ENCODE peak calls at places on chromosomes 1 and 21, in nine cellular contexts. One of them, this sample, is unnamed.
A peak's percentile ranks its signal among the peaks of the same experiment; 100 is the strongest.

GRCh38 chr1:112196731-112197130 is 199.3 kb upstream of the CTTNBP2NL start:
- DNase-seq in ureter: no peak
- DNase-seq in RWPE1: no peak
- DNase-seq in NCI-H345: no peak
- DNase-seq in thoracic aorta: no peak
- DNase-seq in fibroblast of pulmonary artery: no peak
- DNase-seq in A673: no peak
- DNase-seq in HT1080: no peak
- DNase-seq in activated CD4-positive, alpha-beta T cell treated with anti-CD3 and anti-CD28 coated beads, Interleukin-2, amount 50 U/mL, for 1 hour: no peak
- DNase-seq in this sample: no peak

GRCh38 chr21:42438316-42439205 is 34.9 kb downstream of the UBASH3A start:
- DNase-seq in ureter: no peak
- DNase-seq in RWPE1: no peak
- DNase-seq in NCI-H345: no peak
- DNase-seq in thoracic aorta: no peak
- DNase-seq in fibroblast of pulmonary artery: no peak
- DNase-seq in A673: no peak
- DNase-seq in HT1080: no peak
- DNase-seq in activated CD4-positive, alpha-beta T cell treated with anti-CD3 and anti-CD28 coated beads, Interleukin-2, amount 50 U/mL, for 1 hour: no peak
- DNase-seq in this sample: no peak

GRCh38 chr1:228416217-228416971 is at the start of gene TRIM17:
- DNase-seq in ureter: peak; percentile 69
- DNase-seq in RWPE1: no peak
- DNase-seq in NCI-H345: no peak
- DNase-seq in thoracic aorta: no peak
- DNase-seq in fibroblast of pulmonary artery: no peak
- DNase-seq in A673: peak; percentile 38
- DNase-seq in HT1080: no peak
- DNase-seq in activated CD4-positive, alpha-beta T cell treated with anti-CD3 and anti-CD28 coated beads, Interleukin-2, amount 50 U/mL, for 1 hour: peak; percentile 40
- DNase-seq in this sample: no peak

GRCh38 chr1:246320286-246320685 is 186.8 kb downstream of the SMYD3 start:
- DNase-seq in ureter: no peak
- DNase-seq in RWPE1: no peak
- DNase-seq in NCI-H345: no peak
- DNase-seq in thoracic aorta: no peak
- DNase-seq in fibroblast of pulmonary artery: peak; percentile 69
- DNase-seq in A673: no peak
- DNase-seq in HT1080: no peak
- DNase-seq in activated CD4-positive, alpha-beta T cell treated with anti-CD3 and anti-CD28 coated beads, Interleukin-2, amount 50 U/mL, for 1 hour: no peak
- DNase-seq in this sample: no peak

GRCh38 chr1:167230437-167230836 is 9.8 kb downstream of the POU2F1 start:
- DNase-seq in ureter: no peak
- DNase-seq in RWPE1: no peak
- DNase-seq in NCI-H345: no peak
- DNase-seq in thoracic aorta: no peak
- DNase-seq in fibroblast of pulmonary artery: no peak
- DNase-seq in A673: no peak
- DNase-seq in HT1080: no peak
- DNase-seq in activated CD4-positive, alpha-beta T cell treated with anti-CD3 and anti-CD28 coated beads, Interleukin-2, amount 50 U/mL, for 1 hour: no peak
- DNase-seq in this sample: no peak

GRCh38 chr1:202682477-202682876 is 27.8 kb downstream of the SYT2 start:
- DNase-seq in ureter: no peak
- DNase-seq in RWPE1: no peak
- DNase-seq in NCI-H345: no peak
- DNase-seq in thoracic aorta: no peak
- DNase-seq in fibroblast of pulmonary artery: no peak
- DNase-seq in A673: no peak
- DNase-seq in HT1080: no peak
- DNase-seq in activated CD4-positive, alpha-beta T cell treated with anti-CD3 and anti-CD28 coated beads, Interleukin-2, amount 50 U/mL, for 1 hour: no peak
- DNase-seq in this sample: no peak

GRCh38 chr21:42731264-42732032 is 78.0 kb downstream of the PDE9A start:
- DNase-seq in ureter: peak; percentile 83
- DNase-seq in RWPE1: peak; percentile 67
- DNase-seq in NCI-H345: no peak
- DNase-seq in thoracic aorta: no peak
- DNase-seq in fibroblast of pulmonary artery: no peak
- DNase-seq in A673: no peak
- DNase-seq in HT1080: no peak
- DNase-seq in activated CD4-positive, alpha-beta T cell treated with anti-CD3 and anti-CD28 coated beads, Interleukin-2, amount 50 U/mL, for 1 hour: no peak
- DNase-seq in this sample: no peak

GRCh38 chr1:221118938-221119320 is 239.7 kb downstream of the HLX start:
- DNase-seq in ureter: no peak
- DNase-seq in RWPE1: no peak
- DNase-seq in NCI-H345: no peak
- DNase-seq in thoracic aorta: no peak
- DNase-seq in fibroblast of pulmonary artery: no peak
- DNase-seq in A673: no peak
- DNase-seq in HT1080: no peak
- DNase-seq in activated CD4-positive, alpha-beta T cell treated with anti-CD3 and anti-CD28 coated beads, Interleukin-2, amount 50 U/mL, for 1 hour: no peak
- DNase-seq in this sample: no peak

GRCh38 chr1:223137402-223138100 is 5.5 kb downstream of the TLR5 start:
- DNase-seq in ureter: peak; percentile 69
- DNase-seq in RWPE1: peak; percentile 46
- DNase-seq in NCI-H345: no peak
- DNase-seq in thoracic aorta: no peak
- DNase-seq in fibroblast of pulmonary artery: peak; percentile 90
- DNase-seq in A673: peak; percentile 75
- DNase-seq in HT1080: peak; percentile 18
- DNase-seq in activated CD4-positive, alpha-beta T cell treated with anti-CD3 and anti-CD28 coated beads, Interleukin-2, amount 50 U/mL, for 1 hour: no peak
- DNase-seq in this sample: peak; percentile 35

GRCh38 chr1:41319803-41320711 is 41.2 kb upstream of the FOXO6 start:
- DNase-seq in ureter: peak; percentile 35
- DNase-seq in RWPE1: no peak
- DNase-seq in NCI-H345: no peak
- DNase-seq in thoracic aorta: no peak
- DNase-seq in fibroblast of pulmonary artery: no peak
- DNase-seq in A673: no peak
- DNase-seq in HT1080: no peak
- DNase-seq in activated CD4-positive, alpha-beta T cell treated with anti-CD3 and anti-CD28 coated beads, Interleukin-2, amount 50 U/mL, for 1 hour: no peak
- DNase-seq in this sample: no peak

GRCh38 chr1:71881611-71882010 is 400.7 kb downstream of the NEGR1 start:
- DNase-seq in ureter: no peak
- DNase-seq in RWPE1: no peak
- DNase-seq in NCI-H345: no peak
- DNase-seq in thoracic aorta: no peak
- DNase-seq in fibroblast of pulmonary artery: peak; percentile 8
- DNase-seq in A673: peak; percentile 11
- DNase-seq in HT1080: peak; percentile 3
- DNase-seq in activated CD4-positive, alpha-beta T cell treated with anti-CD3 and anti-CD28 coated beads, Interleukin-2, amount 50 U/mL, for 1 hour: no peak
- DNase-seq in this sample: peak; percentile 68

GRCh38 chr1:10530281-10530740 is 55.6 kb downstream of the PEX14 start:
- DNase-seq in ureter: no peak
- DNase-seq in RWPE1: no peak
- DNase-seq in NCI-H345: no peak
- DNase-seq in thoracic aorta: no peak
- DNase-seq in fibroblast of pulmonary artery: peak; percentile 65
- DNase-seq in A673: no peak
- DNase-seq in HT1080: peak; percentile 78
- DNase-seq in activated CD4-positive, alpha-beta T cell treated with anti-CD3 and anti-CD28 coated beads, Interleukin-2, amount 50 U/mL, for 1 hour: no peak
- DNase-seq in this sample: peak; percentile 75

GRCh38 chr1:15707239-15707940 is 23.3 kb downstream of the PLEKHM2 start:
- DNase-seq in ureter: no peak
- DNase-seq in RWPE1: no peak
- DNase-seq in NCI-H345: no peak
- DNase-seq in thoracic aorta: no peak
- DNase-seq in fibroblast of pulmonary artery: no peak
- DNase-seq in A673: no peak
- DNase-seq in HT1080: no peak
- DNase-seq in activated CD4-positive, alpha-beta T cell treated with anti-CD3 and anti-CD28 coated beads, Interleukin-2, amount 50 U/mL, for 1 hour: no peak
- DNase-seq in this sample: no peak

GRCh38 chr1:234934611-234935033 is 194.0 kb downstream of the TOMM20 start:
- DNase-seq in ureter: peak; percentile 23
- DNase-seq in RWPE1: no peak
- DNase-seq in NCI-H345: no peak
- DNase-seq in thoracic aorta: no peak
- DNase-seq in fibroblast of pulmonary artery: peak; percentile 63
- DNase-seq in A673: no peak
- DNase-seq in HT1080: peak; percentile 45
- DNase-seq in activated CD4-positive, alpha-beta T cell treated with anti-CD3 and anti-CD28 coated beads, Interleukin-2, amount 50 U/mL, for 1 hour: no peak
- DNase-seq in this sample: peak; percentile 85

GRCh38 chr1:7679873-7680790 is 91.0 kb upstream of the VAMP3 start:
- DNase-seq in ureter: no peak
- DNase-seq in RWPE1: peak; percentile 26
- DNase-seq in NCI-H345: peak; percentile 76
- DNase-seq in thoracic aorta: no peak
- DNase-seq in fibroblast of pulmonary artery: peak; percentile 27
- DNase-seq in A673: peak; percentile 70
- DNase-seq in HT1080: no peak
- DNase-seq in activated CD4-positive, alpha-beta T cell treated with anti-CD3 and anti-CD28 coated beads, Interleukin-2, amount 50 U/mL, for 1 hour: peak; percentile 38
- DNase-seq in this sample: peak; percentile 12

GRCh38 chr1:9421533-9421873 is 117.8 kb upstream of the SLC25A33 start:
- DNase-seq in ureter: no peak
- DNase-seq in RWPE1: no peak
- DNase-seq in NCI-H345: no peak
- DNase-seq in thoracic aorta: no peak
- DNase-seq in fibroblast of pulmonary artery: no peak
- DNase-seq in A673: no peak
- DNase-seq in HT1080: no peak
- DNase-seq in activated CD4-positive, alpha-beta T cell treated with anti-CD3 and anti-CD28 coated beads, Interleukin-2, amount 50 U/mL, for 1 hour: no peak
- DNase-seq in this sample: no peak

GRCh38 chr1:234585333-234586055 is 24.5 kb downstream of the IRF2BP2 start:
- DNase-seq in ureter: no peak
- DNase-seq in RWPE1: no peak
- DNase-seq in NCI-H345: no peak
- DNase-seq in thoracic aorta: no peak
- DNase-seq in fibroblast of pulmonary artery: peak; percentile 50
- DNase-seq in A673: peak; percentile 22
- DNase-seq in HT1080: peak; percentile 35
- DNase-seq in activated CD4-positive, alpha-beta T cell treated with anti-CD3 and anti-CD28 coated beads, Interleukin-2, amount 50 U/mL, for 1 hour: no peak
- DNase-seq in this sample: peak; percentile 81

GRCh38 chr1:47778280-47778679 is 218.9 kb downstream of the TRABD2B start:
- DNase-seq in ureter: no peak
- DNase-seq in RWPE1: no peak
- DNase-seq in NCI-H345: no peak
- DNase-seq in thoracic aorta: no peak
- DNase-seq in fibroblast of pulmonary artery: no peak
- DNase-seq in A673: no peak
- DNase-seq in HT1080: no peak
- DNase-seq in activated CD4-positive, alpha-beta T cell treated with anti-CD3 and anti-CD28 coated beads, Interleukin-2, amount 50 U/mL, for 1 hour: no peak
- DNase-seq in this sample: no peak

GRCh38 chr1:226632169-226632884 is 83.8 kb downstream of the STUM start:
- DNase-seq in ureter: no peak
- DNase-seq in RWPE1: no peak
- DNase-seq in NCI-H345: no peak
- DNase-seq in thoracic aorta: no peak
- DNase-seq in fibroblast of pulmonary artery: no peak
- DNase-seq in A673: no peak
- DNase-seq in HT1080: no peak
- DNase-seq in activated CD4-positive, alpha-beta T cell treated with anti-CD3 and anti-CD28 coated beads, Interleukin-2, amount 50 U/mL, for 1 hour: no peak
- DNase-seq in this sample: no peak

GRCh38 chr1:67789551-67789950 is 43.7 kb downstream of the GNG12 start:
- DNase-seq in ureter: no peak
- DNase-seq in RWPE1: no peak
- DNase-seq in NCI-H345: no peak
- DNase-seq in thoracic aorta: no peak
- DNase-seq in fibroblast of pulmonary artery: no peak
- DNase-seq in A673: no peak
- DNase-seq in HT1080: no peak
- DNase-seq in activated CD4-positive, alpha-beta T cell treated with anti-CD3 and anti-CD28 coated beads, Interleukin-2, amount 50 U/mL, for 1 hour: no peak
- DNase-seq in this sample: no peak

GRCh38 chr21:35222541-35222941 is 173.4 kb upstream of the RUNX1 start:
- DNase-seq in ureter: no peak
- DNase-seq in RWPE1: no peak
- DNase-seq in NCI-H345: no peak
- DNase-seq in thoracic aorta: no peak
- DNase-seq in fibroblast of pulmonary artery: no peak
- DNase-seq in A673: no peak
- DNase-seq in HT1080: peak; percentile 77
- DNase-seq in activated CD4-positive, alpha-beta T cell treated with anti-CD3 and anti-CD28 coated beads, Interleukin-2, amount 50 U/mL, for 1 hour: no peak
- DNase-seq in this sample: no peak